ENCODE peak calls at places on chromosomes 2 and 18, in four cellular contexts. L is glomerular endothelial cell; R is activated CD4-positive, alpha-beta T cell treated with anti-CD3 and anti-CD28 coated beads for 24 hours; D is activated T-cell treated with anti-CD3 and anti-CD28 coated beads, Interleukin-2, amount 50 U/mL, for 1 hour. N is an unnamed sample.

GRCh38 chr2:223058952-223059716 is 7.1 kb downstream of the KCNE4 start:
- DNase-seq in L (no peak), D (no peak), R (no peak), N (no peak)

GRCh38 chr18:58287626-58288289 is 243.7 kb downstream of the NEDD4L start:
- DNase-seq in D (no peak), L (no peak), R (no peak), N (no peak)

GRCh38 chr2:233112261-233113113 is 52.3 kb downstream of the INPP5D start:
- DNase-seq in D (no peak), R (no peak), L (no peak), N (no peak)

GRCh38 chr2:142020368-142020767 is 110.4 kb downstream of the LRP1B start:
- DNase-seq in R (no peak), D (no peak), L (no peak), N (peak)

GRCh38 chr18:79733996-79734770 is 54.6 kb downstream of the CTDP1 start:
- DNase-seq in L (no peak), R (no peak), D (no peak), N (no peak)

GRCh38 chr2:108447947-108448677 is 894 bp upstream of the GCC2 start:
- DNase-seq in L (no peak), D (no peak), R (no peak), N (no peak)

GRCh38 chr2:221555511-221555845 is 16.6 kb downstream of the EPHA4 start:
- DNase-seq in D (no peak), R (no peak), L (no peak), N (no peak)

GRCh38 chr2:59073257-59073656 is 832.1 kb upstream of the FANCL start:
- DNase-seq in R (no peak), L (no peak), D (no peak), N (no peak)

GRCh38 chr2:10407841-10408648 is 40.1 kb downstream of the ODC1 start:
- DNase-seq in D (peak), L (no peak), R (peak), N (peak)

GRCh38 chr2:29251406-29251805 is 136.2 kb downstream of the CLIP4 start:
- DNase-seq in L (no peak), D (no peak), R (no peak), N (no peak)

GRCh38 chr2:216286616-216287231 is 85.6 kb downstream of the MARCHF4 start:
- DNase-seq in L (no peak), R (no peak), D (no peak), N (no peak)

GRCh38 chr2:3025261-3025660 is 352.4 kb downstream of the EIPR1 start:
- DNase-seq in R (no peak), L (no peak), D (no peak), N (no peak)

GRCh38 chr2:41895334-41895664 is 152.5 kb upstream of the PKDCC start:
- DNase-seq in L (no peak), R (no peak), D (no peak), N (no peak)